ENCODE peak calls at places on chromosomes 4 and X, in four cellular contexts. N, F, D and W are unnamed samples. For H3K4me1, the result is how much of the 10 kb centered on the place peaks cover.

GRCh38 chr4:55921093-55921492 is 27.7 kb upstream of the CEP135 start:
- DNase-seq in N (no peak), F (no peak), D (no peak), W (no peak)

GRCh38 chr4:165481458-165481857 is 102.7 kb downstream of the CPE start:
- DNase-seq in N (no peak), F (no peak), D (no peak), W (no peak)

GRCh38 chr4:169071781-169072180 is 61.7 kb upstream of the CBR4 start:
- DNase-seq in N (no peak), F (no peak), D (no peak), W (no peak)

GRCh38 chr4:159117968-159118367 is 15.1 kb downstream of the RAPGEF2 start:
- DNase-seq in N (no peak), F (no peak), D (no peak), W (no peak)

GRCh38 chr4:145731026-145731425 is 51.1 kb downstream of the C4orf51 start:
- DNase-seq in N (no peak), F (no peak), D (no peak), W (no peak)

GRCh38 chrX:107713205-107714195 is 62.1 kb downstream of the TSC22D3 start:
- DNase-seq in N (no peak), F (no peak), D (peak), W (no peak)

GRCh38 chrX:134868766-134869495 is 121.9 kb upstream of the SMIM10 start:
- DNase-seq in N (no peak), F (no peak), D (no peak), W (no peak)

GRCh38 chr4:78361621-78362120 is 189.9 kb upstream of the ANXA3 start:
- DNase-seq in N (no peak), F (no peak), D (no peak), W (no peak)

GRCh38 chr4:66974665-66975064 is 570.6 kb downstream of the CENPC start:
- DNase-seq in N (no peak), F (no peak), D (no peak), W (no peak)

GRCh38 chr4:168304744-168305459 is 13.7 kb downstream of the DDX60 start:
- DNase-seq in N (no peak), F (no peak), D (no peak), W (no peak)

GRCh38 chr4:89639395-89639794 is 197.6 kb downstream of the SNCA start:
- DNase-seq in N (no peak), F (no peak), D (no peak), W (no peak)

GRCh38 chr4:124943145-124943889 is 230.8 kb upstream of the ANKRD50 start:
- DNase-seq in N (no peak), F (no peak), D (no peak), W (no peak)

DNA sequence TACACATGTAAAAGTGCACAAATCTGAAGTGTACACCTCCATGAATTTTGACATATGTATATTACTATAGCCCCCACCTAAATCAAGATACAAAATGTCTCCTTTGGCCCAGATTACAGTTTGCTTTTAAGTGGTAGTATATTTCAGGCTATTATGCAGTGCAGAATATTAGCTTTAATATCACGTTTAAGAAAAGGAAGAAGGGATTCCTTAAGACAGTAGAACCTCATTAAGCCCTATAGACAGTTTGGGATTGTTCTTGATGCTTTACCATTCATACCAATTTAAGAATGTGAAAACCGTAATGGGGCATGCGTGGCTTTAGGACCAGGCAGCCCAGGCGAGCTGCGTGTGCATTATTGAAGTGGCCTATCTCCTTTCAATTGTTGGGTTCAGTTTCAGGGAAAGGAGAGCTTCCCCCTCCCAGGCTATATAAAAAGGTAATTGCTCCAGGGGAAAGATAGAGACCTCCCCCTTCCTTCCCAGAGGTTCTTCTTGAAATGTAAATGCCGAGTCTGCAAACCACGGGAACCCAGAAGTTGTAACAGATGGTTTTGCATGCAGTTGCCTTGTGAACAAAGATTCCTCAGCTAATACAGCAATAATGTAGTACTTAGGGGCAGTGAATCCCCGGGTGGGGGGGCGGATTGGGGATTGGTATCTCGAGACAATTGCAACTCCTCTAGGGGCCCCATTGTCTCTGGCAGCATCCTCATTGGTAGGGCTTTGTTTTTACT is 106.1 kb downstream of the UCHL1 start:
- DNase-seq in N (no peak), F (no peak), D (peak), W (no peak)
- H3K4me3 ChIP-seq in N (no peak), F (peak), D (peak), W (peak)

GRCh38 chr4:98148856-98149255 is 5.6 kb upstream of the STPG2 start:
- DNase-seq in N (no peak), F (no peak), D (no peak), W (no peak)
- H3K27ac ChIP-seq in N (no peak), F (no peak), D (peak), W (no peak)

GRCh38 chr4:20711335-20711734 is 11.1 kb downstream of the PACRGL start:
- DNase-seq in N (no peak), F (no peak), D (no peak), W (no peak)
- H3K4me1 ChIP-seq in N (under half), F (under half), D (under half), W (under half)

DNA sequence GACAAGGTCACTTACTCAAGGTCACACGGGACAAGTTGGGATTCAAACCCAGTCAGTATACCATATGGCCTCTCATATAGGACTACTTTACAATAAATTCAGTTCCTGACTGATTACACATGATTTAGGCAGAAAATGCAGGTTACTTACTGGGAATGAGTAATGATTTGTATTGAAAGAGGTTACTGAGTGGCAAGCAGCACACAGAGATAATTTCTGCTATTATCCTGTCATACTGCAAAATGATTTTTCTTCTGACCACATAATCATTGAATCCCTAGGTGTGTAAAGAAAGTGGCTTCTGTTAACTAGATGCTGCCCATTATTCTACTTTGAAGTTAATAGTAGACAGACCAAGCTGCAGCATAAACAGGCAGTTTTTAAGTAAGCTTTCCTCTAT is 8.2 kb downstream of the FREM3 start:
- DNase-seq in N (no peak), F (no peak), D (no peak), W (no peak)
- H3K4me3 ChIP-seq in N (no peak), F (no peak), D (no peak), W (no peak)

DNA sequence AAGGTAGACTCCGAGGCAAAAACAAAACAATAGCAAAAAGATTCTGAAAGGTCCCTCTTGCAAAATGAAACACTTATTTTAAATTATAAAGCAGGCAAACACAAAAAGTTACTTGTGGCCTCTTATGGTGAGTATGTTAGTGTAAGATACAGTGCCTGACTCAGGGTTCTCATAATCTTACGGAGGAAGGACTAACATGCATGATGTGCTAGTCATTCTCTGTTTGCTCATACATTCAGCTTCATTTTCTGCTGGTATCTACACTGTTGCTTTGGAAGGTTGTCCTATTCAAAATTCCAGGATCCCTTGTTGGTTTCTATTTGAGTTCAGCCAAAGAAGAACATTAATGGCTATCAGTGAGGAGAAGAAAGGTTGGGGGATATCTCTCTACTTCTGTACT is 249.1 kb upstream of the FAM47A start:
- DNase-seq in N (no peak), F (no peak), D (no peak), W (no peak)
- H3K27ac ChIP-seq in N (no peak), F (no peak), D (no peak), W (no peak)

DNA sequence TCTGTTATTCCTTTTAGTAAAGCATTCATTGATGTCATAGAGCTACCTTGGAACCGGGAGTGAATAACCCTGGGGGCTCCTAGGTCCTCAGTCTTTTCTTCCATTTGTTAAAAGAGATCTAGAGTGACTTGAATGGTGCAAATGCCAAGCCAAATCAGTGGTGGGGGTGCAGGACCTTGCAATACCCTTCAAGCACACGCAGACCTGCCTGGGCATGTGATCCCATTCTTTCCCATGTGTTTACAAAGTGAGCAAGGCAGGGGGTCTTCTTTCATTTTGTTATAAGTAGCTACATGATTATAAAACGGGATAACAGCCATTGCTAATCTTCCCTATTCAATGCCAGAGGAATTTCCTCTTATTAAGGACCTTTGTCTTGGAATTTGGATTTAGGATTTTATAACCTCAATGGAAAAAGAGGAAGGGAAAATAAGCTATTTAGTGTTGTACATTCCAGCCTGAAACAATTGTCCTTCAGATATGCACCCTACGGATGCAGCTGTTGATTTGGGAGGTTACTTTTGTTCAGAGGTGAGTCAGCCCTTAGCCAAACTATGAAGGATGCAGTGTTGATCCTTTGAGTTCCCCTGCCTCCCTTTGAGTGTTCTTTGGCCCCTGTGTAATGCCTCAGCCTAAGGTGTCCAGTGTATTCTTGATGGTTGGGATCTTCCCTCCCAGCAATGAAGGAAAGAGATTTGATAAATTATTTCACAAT is 623.8 kb upstream of the HTR2C start:
- DNase-seq in N (no peak), F (no peak), D (no peak), W (no peak)
- H3K4me1 ChIP-seq in N (under half), F (under half), D (under half), W (under half)

GRCh38 chrX:82087699-82088098 is 885.8 kb downstream of the SH3BGRL start:
- DNase-seq in N (peak), F (no peak), D (no peak), W (no peak)
- H3K4me3 ChIP-seq in N (no peak), F (no peak), D (no peak), W (no peak)